ENCODE peak calls at places on chromosome 15, in four cellular contexts. M is naive B cell, C is hepatic stellate cell, F is B cell. K is an unnamed sample.

GRCh38 chr15:91950631-91951384 is 97.3 kb downstream of the SLCO3A1 start:
- DNase-seq in F (no peak), M (no peak), C (no peak), K (no peak)

GRCh38 chr15:60548101-60548500 is 69.2 kb upstream of the ICE2 start:
- DNase-seq in M (no peak), C (no peak), F (no peak), K (peak; percentile 39)

GRCh38 chr15:45612790-45613415 is 21.9 kb upstream of the SQOR start:
- DNase-seq in M (no peak), F (no peak), C (peak; percentile 34), K (no peak)

GRCh38 chr15:42018306-42019224 is 2.3 kb downstream of the PLA2G4E start:
- DNase-seq in M (no peak), C (no peak), F (no peak), K (no peak)

GRCh38 chr15:88741046-88741445 is 62.2 kb upstream of the ACAN start:
- DNase-seq in M (no peak), C (no peak), F (no peak), K (no peak)

GRCh38 chr15:72319985-72320671 is at the start of gene CELF6:
- DNase-seq in F (peak; percentile 94), C (peak; percentile 69), M (peak; percentile 92), K (peak; percentile 59)

GRCh38 chr15:68405426-68406250 is 26.3 kb downstream of the ITGA11 start:
- DNase-seq in M (no peak), F (no peak), C (no peak), K (no peak)

GRCh38 chr15:94206463-94207167 is 24.7 kb upstream of the MCTP2 start:
- DNase-seq in F (no peak), M (peak; percentile 6), C (peak; percentile 45), K (peak; percentile 1)

GRCh38 chr15:32738677-32739076 is 20.9 kb downstream of the GREM1 start:
- DNase-seq in C (no peak), M (no peak), F (no peak), K (no peak)

GRCh38 chr15:44435893-44436667 is 8.7 kb downstream of the CTDSPL2 start:
- DNase-seq in M (no peak), F (no peak), C (no peak), K (no peak)

GRCh38 chr15:64348455-64348854 is 7.5 kb downstream of the CSNK1G1 start:
- DNase-seq in C (no peak), F (no peak), M (no peak), K (no peak)

GRCh38 chr15:89016549-89017041 is 71.7 kb upstream of the ABHD2 start:
- DNase-seq in C (no peak), F (no peak), M (no peak), K (no peak)

GRCh38 chr15:57566840-57567239 is 24.9 kb upstream of the MYZAP start:
- DNase-seq in F (no peak), C (no peak), M (no peak), K (peak; percentile 57)

GRCh38 chr15:80367094-80367493 is 37.1 kb upstream of the ARNT2 start:
- DNase-seq in M (no peak), F (no peak), C (no peak), K (no peak)

GRCh38 chr15:29278436-29279099 is 8.9 kb upstream of the NSMCE3 start:
- DNase-seq in M (no peak), C (peak; percentile 70), F (no peak), K (no peak)

GRCh38 chr15:65829150-65829764 is 37.2 kb upstream of the DENND4A start:
- DNase-seq in C (no peak), F (peak; percentile 56), M (peak; percentile 35), K (peak; percentile 54)

GRCh38 chr15:28868744-28869143 is 17.0 kb upstream of the APBA2 start:
- DNase-seq in C (no peak), F (no peak), M (no peak), K (no peak)

GRCh38 chr15:90497912-90498311 is 31.8 kb upstream of the CRTC3 start:
- DNase-seq in M (no peak), C (no peak), F (no peak), K (peak; percentile 36)

GRCh38 chr15:62403164-62403809 is 238.2 kb upstream of the C2CD4B start:
- DNase-seq in F (no peak), M (no peak), C (peak; percentile 80), K (peak; percentile 29)

GRCh38 chr15:68330911-68331310 is 53.4 kb downstream of the FEM1B start:
- DNase-seq in M (no peak), C (no peak), F (no peak), K (no peak)

GRCh38 chr15:63860161-63860954 is 26.6 kb upstream of the HERC1 start:
- DNase-seq in M (peak; percentile 73), C (no peak), F (peak; percentile 68), K (peak; percentile 24)

GRCh38 chr15:29669823-29670222 is 152.4 kb downstream of the TJP1 start:
- DNase-seq in C (peak; percentile 59), F (no peak), M (no peak), K (no peak)

K was measured in small intestine.